ENCODE peak calls at places on chromosome 18, in nine cellular contexts. One of them, this sample, is unnamed.

GRCh38 chr18:61753373-61753772 is 139.4 kb downstream of the RNF152 start:
- DNase-seq in OCI-LY7: no peak
- DNase-seq in HCT116: no peak
- DNase-seq in neural progenitor cell: peak; percentile 17
- DNase-seq in GM23338: no peak
- DNase-seq in SK-N-SH: no peak
- DNase-seq in GM23248: no peak
- DNase-seq in MM.1S: no peak
- DNase-seq in hepatocyte: no peak
- DNase-seq in this sample: no peak

GRCh38 chr18:37309059-37309458 is 256.5 kb downstream of the CELF4 start:
- DNase-seq in GM23248: no peak
- DNase-seq in GM23338: no peak
- DNase-seq in MM.1S: no peak
- DNase-seq in OCI-LY7: no peak
- DNase-seq in HCT116: no peak
- DNase-seq in hepatocyte: no peak
- DNase-seq in SK-N-SH: no peak
- DNase-seq in neural progenitor cell: no peak
- DNase-seq in this sample: no peak

GRCh38 chr18:2914844-2915243 is 68.0 kb downstream of the EMILIN2 start:
- DNase-seq in SK-N-SH: no peak
- DNase-seq in HCT116: no peak
- DNase-seq in hepatocyte: no peak
- DNase-seq in MM.1S: no peak
- DNase-seq in GM23338: no peak
- DNase-seq in neural progenitor cell: no peak
- DNase-seq in GM23248: peak; percentile 63
- DNase-seq in OCI-LY7: no peak
- DNase-seq in this sample: no peak

GRCh38 chr18:54269924-54270844 is 867 bp downstream of the POLI start:
- DNase-seq in neural progenitor cell: peak; percentile 37
- DNase-seq in GM23338: peak; percentile 85
- DNase-seq in GM23248: peak; percentile 72
- DNase-seq in HCT116: peak; percentile 68
- DNase-seq in SK-N-SH: peak; percentile 65
- DNase-seq in MM.1S: peak; percentile 61
- DNase-seq in OCI-LY7: peak; percentile 56
- DNase-seq in hepatocyte: peak; percentile 57
- DNase-seq in this sample: peak; percentile 67

GRCh38 chr18:4639628-4640310 is 184.7 kb upstream of the DLGAP1 start:
- DNase-seq in SK-N-SH: no peak
- DNase-seq in MM.1S: peak; percentile 71
- DNase-seq in GM23338: no peak
- DNase-seq in HCT116: no peak
- DNase-seq in hepatocyte: no peak
- DNase-seq in GM23248: no peak
- DNase-seq in OCI-LY7: peak; percentile 93
- DNase-seq in neural progenitor cell: no peak
- DNase-seq in this sample: no peak

GRCh38 chr18:62716679-62717058 is 1.3 kb downstream of the PHLPP1 start:
- DNase-seq in MM.1S: peak; percentile 31
- DNase-seq in SK-N-SH: peak; percentile 77
- DNase-seq in hepatocyte: peak; percentile 78
- DNase-seq in OCI-LY7: peak; percentile 34
- DNase-seq in GM23248: peak; percentile 56
- DNase-seq in HCT116: no peak
- DNase-seq in GM23338: peak; percentile 63
- DNase-seq in neural progenitor cell: peak; percentile 79
- DNase-seq in this sample: peak; percentile 39

GRCh38 chr18:70289351-70290330 is 796 bp downstream of the SOCS6 start:
- DNase-seq in neural progenitor cell: peak; percentile 78
- DNase-seq in MM.1S: peak; percentile 42
- DNase-seq in SK-N-SH: peak; percentile 85
- DNase-seq in GM23338: peak; percentile 67
- DNase-seq in OCI-LY7: no peak
- DNase-seq in hepatocyte: peak; percentile 77
- DNase-seq in GM23248: peak; percentile 67
- DNase-seq in HCT116: no peak
- DNase-seq in this sample: peak; percentile 26

GRCh38 chr18:24368749-24369148 is 28.9 kb downstream of the OSBPL1A start:
- DNase-seq in GM23338: no peak
- DNase-seq in MM.1S: no peak
- DNase-seq in OCI-LY7: no peak
- DNase-seq in GM23248: peak; percentile 2
- DNase-seq in HCT116: no peak
- DNase-seq in SK-N-SH: no peak
- DNase-seq in hepatocyte: no peak
- DNase-seq in neural progenitor cell: no peak
- DNase-seq in this sample: peak; percentile 28

GRCh38 chr18:10822457-10822856 is 296.6 kb downstream of the NAPG start:
- DNase-seq in hepatocyte: no peak
- DNase-seq in HCT116: no peak
- DNase-seq in neural progenitor cell: peak; percentile 50
- DNase-seq in SK-N-SH: no peak
- DNase-seq in GM23338: peak; percentile 48
- DNase-seq in MM.1S: no peak
- DNase-seq in OCI-LY7: no peak
- DNase-seq in GM23248: no peak
- DNase-seq in this sample: no peak

GRCh38 chr18:3597159-3597977 is 147.4 kb downstream of the TGIF1 start:
- DNase-seq in MM.1S: no peak
- DNase-seq in OCI-LY7: no peak
- DNase-seq in HCT116: no peak
- DNase-seq in GM23248: no peak
- DNase-seq in neural progenitor cell: no peak
- DNase-seq in hepatocyte: no peak
- DNase-seq in SK-N-SH: no peak
- DNase-seq in GM23338: no peak
- DNase-seq in this sample: no peak

GRCh38 chr18:22166070-22166972 is 3.1 kb upstream of the GATA6 start:
- DNase-seq in GM23248: no peak
- DNase-seq in MM.1S: no peak
- DNase-seq in OCI-LY7: no peak
- DNase-seq in hepatocyte: peak; percentile 78
- DNase-seq in neural progenitor cell: peak; percentile 57
- DNase-seq in HCT116: no peak
- DNase-seq in GM23338: no peak
- DNase-seq in SK-N-SH: peak; percentile 33
- DNase-seq in this sample: no peak

GRCh38 chr18:63844254-63844653 is 43.3 kb upstream of the SERPINB2 start:
- DNase-seq in OCI-LY7: no peak
- DNase-seq in GM23338: peak; percentile 61
- DNase-seq in HCT116: peak; percentile 31
- DNase-seq in GM23248: peak; percentile 66
- DNase-seq in MM.1S: peak; percentile 68
- DNase-seq in hepatocyte: peak; percentile 48
- DNase-seq in SK-N-SH: no peak
- DNase-seq in neural progenitor cell: peak; percentile 44
- DNase-seq in this sample: peak; percentile 84
- TF ChIP-seq EZH2phosphoT487 in OCI-LY7: no peak
- TF ChIP-seq EZH2phosphoT487 in GM23338: no peak
- TF ChIP-seq EZH2phosphoT487 in HCT116: no peak
- TF ChIP-seq EZH2phosphoT487 in GM23248: no peak
- TF ChIP-seq EZH2phosphoT487 in MM.1S: no peak
- TF ChIP-seq EZH2phosphoT487 in hepatocyte: no peak
- TF ChIP-seq EZH2phosphoT487 in SK-N-SH: no peak
- TF ChIP-seq EZH2phosphoT487 in neural progenitor cell: no peak
- TF ChIP-seq EZH2phosphoT487 in this sample: no peak

GRCh38 chr18:79962311-79962710 is 2.1 kb upstream of the HSBP1L1 start:
- DNase-seq in OCI-LY7: no peak
- DNase-seq in neural progenitor cell: no peak
- DNase-seq in HCT116: peak; percentile 33
- DNase-seq in hepatocyte: peak; percentile 43
- DNase-seq in GM23338: no peak
- DNase-seq in SK-N-SH: no peak
- DNase-seq in GM23248: peak; percentile 84
- DNase-seq in MM.1S: no peak
- DNase-seq in this sample: peak; percentile 87

GRCh38 chr18:79960921-79961526 is 3.4 kb upstream of the HSBP1L1 start:
- DNase-seq in hepatocyte: no peak
- DNase-seq in GM23248: no peak
- DNase-seq in HCT116: no peak
- DNase-seq in OCI-LY7: no peak
- DNase-seq in neural progenitor cell: no peak
- DNase-seq in SK-N-SH: no peak
- DNase-seq in GM23338: no peak
- DNase-seq in MM.1S: no peak
- DNase-seq in this sample: no peak

GRCh38 chr18:79962835-79963657 is 1.4 kb upstream of the HSBP1L1 start:
- DNase-seq in MM.1S: no peak
- DNase-seq in neural progenitor cell: peak; percentile 25
- DNase-seq in OCI-LY7: no peak
- DNase-seq in HCT116: no peak
- DNase-seq in SK-N-SH: no peak
- DNase-seq in GM23338: no peak
- DNase-seq in GM23248: no peak
- DNase-seq in hepatocyte: no peak
- DNase-seq in this sample: peak; percentile 71

GRCh38 chr18:79963658-79964329 is 649 bp upstream of the HSBP1L1 start:
- DNase-seq in HCT116: no peak
- DNase-seq in neural progenitor cell: no peak
- DNase-seq in GM23338: no peak
- DNase-seq in GM23248: no peak
- DNase-seq in SK-N-SH: no peak
- DNase-seq in MM.1S: no peak
- DNase-seq in hepatocyte: no peak
- DNase-seq in OCI-LY7: no peak
- DNase-seq in this sample: no peak

DNA sequence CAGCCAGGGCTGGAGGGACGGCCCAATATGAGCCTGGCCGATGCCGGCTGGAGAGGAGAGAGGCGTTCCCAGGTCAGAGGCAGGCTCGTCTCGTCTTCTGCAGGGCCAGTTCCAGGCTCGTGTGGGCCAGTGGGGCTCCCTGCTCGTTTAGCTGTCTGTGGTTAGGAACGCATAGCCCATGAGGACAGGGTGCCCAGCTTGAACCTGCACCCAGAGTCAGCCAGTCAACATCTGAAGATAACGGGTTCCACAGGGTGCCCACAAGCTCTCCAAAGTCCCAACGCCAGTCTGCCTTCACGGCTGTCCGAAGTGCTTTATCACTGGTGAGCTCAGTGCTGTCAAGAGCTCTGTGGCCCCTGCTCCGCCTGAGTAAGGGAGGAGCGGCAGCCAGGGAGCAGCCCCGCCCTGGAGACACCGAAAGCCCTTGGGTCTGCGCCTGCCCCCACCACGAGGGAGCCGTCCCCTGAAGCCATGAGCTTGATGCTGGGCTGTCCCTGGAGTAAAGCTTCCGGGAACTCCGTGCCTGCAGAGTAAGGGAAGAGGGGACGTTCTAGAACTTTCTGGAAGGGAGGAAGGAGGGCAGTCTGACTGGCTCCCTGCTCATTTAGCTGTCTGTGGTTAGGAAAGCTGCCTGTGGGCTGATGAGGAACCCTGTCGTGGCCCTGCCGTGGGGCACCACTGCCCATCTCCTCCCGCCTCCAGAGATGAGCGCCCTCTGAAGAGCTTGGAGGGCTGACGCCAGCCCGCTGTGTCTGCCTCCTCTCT is 2.7 kb upstream of the HSBP1L1 start:
- DNase-seq in GM23338: no peak
- DNase-seq in neural progenitor cell: peak; percentile 27
- DNase-seq in HCT116: no peak
- DNase-seq in MM.1S: no peak
- DNase-seq in SK-N-SH: no peak
- DNase-seq in GM23248: peak; percentile 68
- DNase-seq in OCI-LY7: no peak
- DNase-seq in hepatocyte: no peak
- DNase-seq in this sample: peak; percentile 63
- TF ChIP-seq EZH2phosphoT487 in GM23338: no peak
- TF ChIP-seq EZH2phosphoT487 in neural progenitor cell: no peak
- TF ChIP-seq EZH2phosphoT487 in HCT116: no peak
- TF ChIP-seq EZH2phosphoT487 in MM.1S: no peak
- TF ChIP-seq EZH2phosphoT487 in SK-N-SH: no peak
- TF ChIP-seq EZH2phosphoT487 in GM23248: no peak
- TF ChIP-seq EZH2phosphoT487 in OCI-LY7: no peak
- TF ChIP-seq EZH2phosphoT487 in hepatocyte: no peak
- TF ChIP-seq EZH2phosphoT487 in this sample: no peak

DNA sequence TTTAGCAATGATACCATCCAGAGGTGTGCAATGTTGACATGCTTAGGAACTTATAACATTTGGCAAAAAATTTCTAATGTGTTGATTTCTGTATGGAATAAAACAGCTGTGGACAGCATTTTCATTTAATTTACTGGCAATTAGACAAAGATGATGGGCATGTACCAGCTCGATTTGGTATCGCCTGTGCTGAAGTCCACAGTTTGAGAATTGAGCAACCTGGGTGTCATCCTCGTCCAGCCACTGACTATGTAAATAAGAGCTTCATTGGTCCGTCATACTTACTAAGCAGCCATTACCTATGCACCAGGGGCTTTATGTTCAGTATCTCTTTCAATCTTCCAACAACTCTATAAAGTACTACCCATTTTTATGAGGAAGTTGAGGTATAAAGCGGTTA is 24.6 kb upstream of the ACAA2 start:
- DNase-seq in hepatocyte: no peak
- DNase-seq in SK-N-SH: no peak
- DNase-seq in GM23338: no peak
- DNase-seq in HCT116: no peak
- DNase-seq in neural progenitor cell: no peak
- DNase-seq in OCI-LY7: no peak
- DNase-seq in MM.1S: no peak
- DNase-seq in GM23248: no peak
- DNase-seq in this sample: no peak
- TF ChIP-seq EZH2phosphoT487 in hepatocyte: no peak
- TF ChIP-seq EZH2phosphoT487 in SK-N-SH: no peak
- TF ChIP-seq EZH2phosphoT487 in GM23338: no peak
- TF ChIP-seq EZH2phosphoT487 in HCT116: no peak
- TF ChIP-seq EZH2phosphoT487 in neural progenitor cell: no peak
- TF ChIP-seq EZH2phosphoT487 in OCI-LY7: no peak
- TF ChIP-seq EZH2phosphoT487 in MM.1S: no peak
- TF ChIP-seq EZH2phosphoT487 in GM23248: no peak
- TF ChIP-seq EZH2phosphoT487 in this sample: no peak

DNA sequence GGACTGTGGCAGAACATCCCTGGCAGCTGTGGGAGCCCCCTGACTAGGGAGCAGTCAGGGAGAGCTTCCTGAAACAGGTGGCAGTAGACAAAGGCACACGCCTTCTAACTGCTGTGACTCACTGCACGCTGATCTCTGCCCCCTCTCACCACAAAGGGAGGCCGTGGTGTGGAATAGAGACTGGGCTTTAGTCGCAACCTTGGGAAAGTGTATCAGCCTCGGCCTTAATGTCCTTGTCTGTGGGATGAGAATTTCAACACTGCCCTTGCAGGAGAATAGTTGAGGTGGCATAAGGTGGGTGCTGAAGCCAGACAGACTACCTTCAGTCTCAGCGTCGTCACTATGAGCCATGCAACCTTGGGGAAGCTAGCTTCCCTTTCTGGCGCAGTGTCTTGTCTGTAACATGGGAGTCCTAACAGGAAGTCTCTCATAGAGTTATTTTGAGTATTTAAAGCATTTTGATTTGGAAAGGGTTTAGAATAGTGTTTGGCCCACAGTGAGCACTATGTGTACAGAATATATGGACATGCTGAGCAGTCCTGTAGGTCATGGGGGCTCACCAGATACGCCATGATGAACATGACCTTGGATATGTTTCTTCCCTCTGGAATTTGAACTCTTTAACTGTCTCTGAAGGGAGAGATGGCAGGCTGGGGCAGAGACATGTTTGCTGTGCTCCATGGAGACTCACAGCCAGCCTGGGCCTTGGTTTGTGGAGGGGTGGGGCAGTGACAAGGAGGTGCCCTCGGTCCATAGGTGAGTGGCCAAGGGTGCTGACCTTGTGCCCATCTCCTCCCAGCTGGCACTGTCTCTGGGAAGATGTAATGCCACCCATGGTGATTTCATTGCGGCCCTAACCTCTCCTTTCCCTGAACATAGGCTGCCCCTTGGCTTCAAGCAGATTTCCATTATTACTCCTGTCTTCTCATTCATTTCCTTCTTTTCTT is 29.5 kb upstream of the SMAD7 start:
- DNase-seq in SK-N-SH: no peak
- DNase-seq in HCT116: no peak
- DNase-seq in GM23248: peak; percentile 34
- DNase-seq in GM23338: no peak
- DNase-seq in neural progenitor cell: no peak
- DNase-seq in OCI-LY7: no peak
- DNase-seq in MM.1S: no peak
- DNase-seq in hepatocyte: peak; percentile 59
- DNase-seq in this sample: no peak
- TF ChIP-seq EZH2phosphoT487 in SK-N-SH: no peak
- TF ChIP-seq EZH2phosphoT487 in HCT116: no peak
- TF ChIP-seq EZH2phosphoT487 in GM23248: no peak
- TF ChIP-seq EZH2phosphoT487 in GM23338: no peak
- TF ChIP-seq EZH2phosphoT487 in neural progenitor cell: no peak
- TF ChIP-seq EZH2phosphoT487 in OCI-LY7: no peak
- TF ChIP-seq EZH2phosphoT487 in MM.1S: no peak
- TF ChIP-seq EZH2phosphoT487 in hepatocyte: no peak
- TF ChIP-seq EZH2phosphoT487 in this sample: no peak

This sample was measured in PC-3.